ENCODE peak calls at places on chromosomes 3 and 15, in five cellular contexts. M is progenitor cell of endocrine pancreas, X is HL-60, W is cardiac muscle cell, I is choroid plexus epithelial cell. K is an unnamed sample.

GRCh38 chr3:119365418-119365817 is 71.2 kb downstream of the ARHGAP31 start:
- DNase-seq in M (no peak), X (no peak), W (no peak), I (no peak), K (no peak)

GRCh38 chr3:24678441-24678865 is 183.8 kb upstream of the THRB start:
- DNase-seq in M (no peak), X (peak; percentile 28), W (no peak), I (peak; percentile 99), K (peak; percentile 38)

GRCh38 chr3:37279858-37280257 is 105.5 kb upstream of the LRRFIP2 start:
- DNase-seq in M (no peak), X (no peak), W (no peak), I (peak; percentile 10), K (no peak)

GRCh38 chr3:107620534-107620933 is 97.8 kb downstream of the BBX start:
- DNase-seq in M (no peak), X (no peak), W (no peak), I (no peak), K (no peak)

GRCh38 chr3:51710631-51711351 is 3.9 kb downstream of the GRM2 start:
- DNase-seq in M (no peak), X (no peak), W (peak; percentile 29), I (peak; percentile 11), K (peak; percentile 24)

GRCh38 chr3:16249336-16249735 is 15.4 kb downstream of the DPH3 start:
- DNase-seq in M (no peak), X (peak; percentile 19), W (peak; percentile 36), I (peak; percentile 60), K (peak; percentile 27)

GRCh38 chr3:190131329-190131728 is 10.6 kb upstream of the P3H2 start:
- DNase-seq in M (no peak), X (no peak), W (no peak), I (peak; percentile 92), K (peak; percentile 67)

GRCh38 chr3:99714146-99714545 is 75.8 kb downstream of the COL8A1 start:
- DNase-seq in M (no peak), X (no peak), W (no peak), I (peak; percentile 81), K (no peak)

GRCh38 chr15:70059476-70060213 is 38.1 kb downstream of the TLE3 start:
- DNase-seq in M (no peak), X (no peak), W (no peak), I (no peak), K (no peak)

GRCh38 chr3:63450023-63450422 is 171.9 kb downstream of the SYNPR start:
- DNase-seq in M (no peak), X (no peak), W (no peak), I (peak; percentile 1), K (no peak)

GRCh38 chr3:100634493-100635272 is 25.3 kb downstream of the ADGRG7 start:
- DNase-seq in M (no peak), X (peak; percentile 32), W (peak; percentile 27), I (peak; percentile 43), K (peak; percentile 83)

GRCh38 chr15:62618432-62618831 is 424.1 kb upstream of the TPM1 start:
- DNase-seq in M (no peak), X (no peak), W (no peak), I (peak; percentile 67), K (no peak)

GRCh38 chr3:64650710-64651109 is 37.1 kb downstream of the ADAMTS9 start:
- DNase-seq in M (no peak), X (no peak), W (no peak), I (peak; percentile 79), K (no peak)

GRCh38 chr15:59292393-59292792 is 80.3 kb downstream of the MYO1E start:
- DNase-seq in M (no peak), X (no peak), W (no peak), I (no peak), K (peak; percentile 63)

GRCh38 chr15:52417957-52418356 is 110.7 kb downstream of the MYO5A start:
- DNase-seq in M (no peak), X (no peak), W (no peak), I (no peak), K (no peak)

GRCh38 chr3:143266936-143267335 is 147.4 kb downstream of the CHST2 start:
- DNase-seq in M (no peak), X (no peak), W (no peak), I (no peak), K (no peak)

GRCh38 chr15:19973718-19974117 is 567.9 kb downstream of the GOLGA6L6 start:
- DNase-seq in M (no peak), X (peak; percentile 66), W (no peak), I (no peak), K (no peak)
- TF ChIP-seq CTCF in M (no peak), X (no peak), W (no peak), I (no peak), K (no peak)

GRCh38 chr15:95446854-95447253 is 883.6 kb upstream of the NR2F2 start:
- DNase-seq in M (no peak), X (peak; percentile 90), W (no peak), I (no peak), K (no peak)

GRCh38 chr15:95448531-95449210 is 881.8 kb upstream of the NR2F2 start:
- DNase-seq in M (no peak), X (no peak), W (no peak), I (no peak), K (no peak)

GRCh38 chr15:95450413-95450812 is 880.1 kb upstream of the NR2F2 start:
- DNase-seq in M (no peak), X (no peak), W (no peak), I (no peak), K (no peak)

GRCh38 chr15:95447486-95447885 is 883.0 kb upstream of the NR2F2 start:
- DNase-seq in M (no peak), X (no peak), W (no peak), I (no peak), K (no peak)

DNA sequence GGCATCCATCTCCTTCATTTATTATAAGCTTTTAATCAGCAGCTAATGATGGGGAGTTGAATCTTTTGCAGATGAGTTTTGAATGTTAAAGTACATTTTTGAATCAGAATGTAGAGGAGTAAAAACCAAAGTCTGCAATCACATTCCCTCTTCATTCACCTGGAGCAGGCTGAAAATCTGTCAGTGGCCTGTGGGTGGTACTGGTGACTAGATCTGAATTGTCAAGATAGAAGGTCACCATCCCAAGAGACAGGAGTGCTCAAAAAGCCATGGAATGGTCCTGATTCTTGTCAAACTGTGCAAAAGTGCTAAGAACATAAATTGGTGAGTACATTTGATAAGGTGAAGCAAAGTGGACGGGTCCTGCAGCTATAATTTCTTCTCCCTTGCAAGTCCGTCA is 881.3 kb upstream of the NR2F2 start:
- DNase-seq in M (no peak), X (no peak), W (no peak), I (no peak), K (no peak)
- TF ChIP-seq CTCF in M (no peak), X (no peak), W (no peak), I (no peak), K (no peak)

GRCh38 chr3:153289334-153289808 is 127.3 kb downstream of the RAP2B start:
- DNase-seq in M (no peak), X (peak; percentile 43), W (peak; percentile 6), I (peak; percentile 37), K (no peak)

GRCh38 chr3:153290278-153291015 is 128.4 kb downstream of the RAP2B start:
- DNase-seq in M (no peak), X (no peak), W (no peak), I (peak; percentile 39), K (peak; percentile 36)

GRCh38 chr3:153287017-153287416 is 125.0 kb downstream of the RAP2B start:
- DNase-seq in M (no peak), X (no peak), W (no peak), I (no peak), K (no peak)

GRCh38 chr3:153293222-153293621 is 131.2 kb downstream of the RAP2B start:
- DNase-seq in M (no peak), X (peak; percentile 41), W (no peak), I (peak; percentile 81), K (no peak)

GRCh38 chr3:153291052-153291689 is 129.1 kb downstream of the RAP2B start:
- DNase-seq in M (no peak), X (peak; percentile 73), W (peak; percentile 25), I (peak; percentile 69), K (peak; percentile 47)
- TF ChIP-seq CTCF in M (peak; percentile 51), X (peak; percentile 47), W (peak; percentile 54), I (peak; percentile 76), K (peak; percentile 71)

DNA sequence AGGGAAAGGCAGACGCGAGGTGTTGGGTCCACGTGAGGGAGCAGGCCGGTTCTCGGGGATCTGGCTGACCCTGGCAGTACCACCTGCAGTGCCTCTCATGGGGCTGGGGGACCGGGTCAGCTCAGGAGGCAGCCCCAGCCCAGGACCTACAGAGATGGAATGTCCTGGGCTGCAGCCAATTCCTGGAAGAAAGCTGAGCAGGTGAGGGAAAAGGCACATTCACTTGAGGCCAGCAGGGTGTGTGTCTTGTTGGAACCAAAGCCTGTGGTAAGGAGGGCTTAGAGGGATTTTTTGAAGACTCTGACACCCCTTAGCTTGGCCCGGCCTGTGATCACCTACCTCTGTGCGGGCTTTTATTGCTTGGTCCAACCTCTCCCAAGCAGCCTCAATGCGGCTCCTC is 15.8 kb downstream of the PLA2G4B start:
- DNase-seq in M (no peak), X (no peak), W (no peak), I (no peak), K (no peak)
- TF ChIP-seq CTCF in M (no peak), X (no peak), W (no peak), I (no peak), K (no peak)

K was measured in Calu3.